ENCODE peak calls at places on chromosomes 5 and 9, in six cellular contexts. B is body of pancreas; V is ovary; R is kidney; W is CD8-positive, alpha-beta memory T cell; T is A549. Q is an unnamed sample. For H3K4me1, the result is how much of the 10 kb centered on the place peaks cover.

GRCh38 chr5:1995491-1995890 is 112.8 kb upstream of the IRX4 start:
- DNase-seq in B (no peak), V (no peak), R (no peak), W (no peak), T (no peak), Q (no peak)

GRCh38 chr5:107380654-107381053 is 290.1 kb downstream of the EFNA5 start:
- DNase-seq in B (no peak), V (no peak), R (no peak), W (no peak), T (peak), Q (no peak)

GRCh38 chr5:103953601-103954382 is 391.2 kb upstream of the NUDT12 start:
- DNase-seq in B (no peak), V (no peak), R (no peak), W (no peak), T (no peak), Q (no peak)

GRCh38 chr9:123225995-123226394 is 42.4 kb downstream of the STRBP start:
- DNase-seq in B (no peak), V (no peak), R (no peak), W (no peak), T (no peak), Q (no peak)

GRCh38 chr5:66744040-66744439 is 147.8 kb downstream of the MAST4 start:
- DNase-seq in B (no peak), V (peak), R (no peak), W (no peak), T (no peak), Q (no peak)

GRCh38 chr5:11912-12311 is 80.1 kb upstream of the PLEKHG4B start:
- DNase-seq in B (no peak), V (no peak), R (no peak), W (no peak), T (peak), Q (no peak)

GRCh38 chr9:134775552-134775951 is 105.1 kb upstream of the FCN2 start:
- DNase-seq in B (no peak), V (no peak), R (no peak), W (no peak), T (no peak), Q (peak)

GRCh38 chr5:177429248-177430045 is 3.0 kb downstream of the GRK6 start:
- DNase-seq in B (peak), V (no peak), R (peak), W (peak), T (no peak), Q (no peak)

GRCh38 chr5:179227196-179227577 is 118.1 kb downstream of the ADAMTS2 start:
- DNase-seq in B (no peak), V (no peak), R (peak), W (no peak), T (no peak), Q (no peak)

GRCh38 chr9:99362317-99362716 is 140.2 kb downstream of the SEC61B start:
- DNase-seq in B (no peak), V (no peak), R (no peak), W (no peak), T (no peak), Q (no peak)

GRCh38 chr9:127683723-127684122 is 23.1 kb upstream of the CFAP157 start:
- DNase-seq in B (no peak), V (no peak), R (no peak), W (no peak), T (no peak), Q (no peak)

GRCh38 chr5:144187699-144188294 is 17.1 kb downstream of the KCTD16 start:
- DNase-seq in B (peak), V (no peak), R (peak), W (peak), T (peak), Q (no peak)

GRCh38 chr5:59169768-59170150 is 586.9 kb downstream of the RAB3C start:
- DNase-seq in B (no peak), V (no peak), R (no peak), W (no peak), T (no peak), Q (no peak)

GRCh38 chr5:83179966-83180365 is 102.6 kb downstream of the XRCC4 start:
- DNase-seq in B (no peak), V (no peak), R (no peak), W (no peak), T (no peak), Q (no peak)

GRCh38 chr9:4371108-4371507 is 71.2 kb upstream of the GLIS3 start:
- DNase-seq in B (no peak), V (no peak), R (no peak), W (no peak), T (peak), Q (no peak)

GRCh38 chr9:131402738-131403492 is 9.0 kb downstream of the PRRC2B start:
- DNase-seq in B (peak), V (peak), R (peak), W (no peak), T (peak), Q (no peak)

GRCh38 chr9:131399972-131400371 is 6.1 kb downstream of the PRRC2B start:
- DNase-seq in B (no peak), V (no peak), R (peak), W (no peak), T (no peak), Q (no peak)

GRCh38 chr9:131403493-131403773 is 9.5 kb downstream of the PRRC2B start:
- DNase-seq in B (no peak), V (no peak), R (no peak), W (no peak), T (no peak), Q (no peak)

GRCh38 chr9:131400627-131401026 is 6.7 kb downstream of the PRRC2B start:
- DNase-seq in B (no peak), V (no peak), R (peak), W (no peak), T (no peak), Q (no peak)

GRCh38 chr9:131402073-131402472 is 8.2 kb downstream of the PRRC2B start:
- DNase-seq in B (no peak), V (no peak), R (no peak), W (no peak), T (peak), Q (no peak)
- H3K4me1 ChIP-seq in B (half or more), V (under half), R (half or more), W (half or more), T (half or more), Q (under half)

DNA sequence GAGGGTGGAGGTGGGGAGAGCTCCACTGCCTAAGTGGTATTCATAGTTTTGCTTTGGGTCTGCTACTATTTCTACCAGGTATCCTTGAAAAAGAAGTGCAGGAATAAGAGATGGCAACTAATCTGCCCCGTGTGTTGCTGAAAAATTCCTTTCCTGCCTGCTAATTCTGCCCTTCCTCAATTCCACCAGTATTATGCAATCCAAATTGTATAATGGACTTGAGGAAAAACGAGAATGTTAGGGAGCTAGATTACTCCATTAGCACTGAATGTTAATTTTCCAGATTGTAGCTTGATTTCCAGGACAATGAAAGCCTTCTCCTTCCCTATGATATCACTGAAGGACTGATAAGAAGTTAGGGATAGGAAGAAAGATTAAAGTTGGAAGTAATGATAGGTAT is 16.9 kb downstream of the ADAM19 start:
- DNase-seq in B (no peak), V (no peak), R (no peak), W (no peak), T (no peak), Q (no peak)
- H3K4me1 ChIP-seq in B (under half), V (under half), R (under half), W (under half), T (under half), Q (under half)

DNA sequence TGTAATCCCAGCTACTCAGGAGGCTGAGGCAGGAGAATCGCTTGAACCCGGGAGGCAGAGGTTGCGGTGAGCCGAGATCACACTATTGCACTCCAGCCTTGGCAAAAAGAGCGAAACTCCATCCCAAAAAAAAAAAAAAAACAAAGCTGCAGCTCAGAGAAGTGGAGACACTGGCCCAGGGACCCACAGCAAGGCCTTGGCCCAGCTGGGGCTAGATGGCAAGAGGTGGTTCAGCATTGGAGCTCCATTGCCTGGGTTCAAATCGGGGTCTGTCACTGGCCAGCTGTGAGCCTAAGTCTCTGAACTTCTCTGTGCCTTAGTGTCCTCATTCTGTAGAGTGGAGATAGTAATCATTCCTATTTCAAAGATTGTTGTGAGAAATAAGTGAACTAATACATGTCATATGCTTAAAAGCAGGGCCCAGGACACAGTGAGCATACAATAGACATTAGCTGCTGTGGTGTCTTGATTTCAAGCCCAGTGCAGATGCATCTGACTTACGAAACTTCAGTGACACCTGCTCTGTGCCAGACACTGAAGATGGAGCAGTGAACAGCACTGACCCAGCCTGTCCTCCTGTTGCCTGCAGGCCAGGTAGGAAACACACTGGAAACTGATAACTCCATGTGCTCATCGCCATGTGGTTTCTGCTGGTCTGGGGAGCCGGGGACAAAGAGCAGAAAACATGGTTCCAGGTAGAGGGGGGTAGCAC is 127.7 kb downstream of the C9orf50 start:
- DNase-seq in B (no peak), V (no peak), R (no peak), W (no peak), T (no peak), Q (no peak)
- H3K4me1 ChIP-seq in B (half or more), V (under half), R (under half), W (under half), T (half or more), Q (half or more)

DNA sequence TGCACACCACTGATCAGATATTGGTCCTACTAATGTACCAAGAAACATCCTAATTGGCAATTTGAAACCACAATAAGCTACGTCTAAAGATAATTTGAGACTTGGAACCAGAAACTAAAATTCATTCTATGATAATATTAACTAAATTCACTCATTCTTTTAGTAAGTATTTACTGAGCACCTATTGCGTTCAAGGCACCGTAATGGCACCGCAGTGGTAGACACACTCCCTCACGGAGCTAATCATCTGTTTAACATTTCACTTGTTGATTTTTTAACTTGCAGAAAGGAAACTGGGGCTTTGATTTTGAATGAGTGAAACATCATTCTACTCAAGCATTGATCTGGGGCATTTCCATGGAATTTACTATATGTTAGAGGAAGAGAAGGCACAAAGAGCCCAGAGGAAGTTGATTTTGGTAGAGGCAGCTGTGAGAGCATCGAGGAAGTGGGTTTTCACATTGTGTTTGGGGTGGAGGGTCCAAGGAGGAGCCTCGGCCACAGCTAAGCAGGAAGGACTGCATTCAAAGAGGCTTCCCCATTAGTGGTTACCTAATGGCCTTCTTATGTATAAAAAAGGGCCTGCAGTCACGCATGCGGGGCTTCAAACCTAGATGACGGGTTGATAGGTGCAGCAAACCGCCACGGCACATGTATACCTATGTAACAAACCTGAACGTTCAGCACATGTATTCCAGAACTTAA is 7.1 kb downstream of the RAPGEF1 start:
- DNase-seq in B (no peak), V (no peak), R (peak), W (peak), T (no peak), Q (no peak)
- H3K4me1 ChIP-seq in B (half or more), V (under half), R (half or more), W (half or more), T (half or more), Q (half or more)

GRCh38 chr9:23644906-23645305 is 181.1 kb downstream of the ELAVL2 start:
- DNase-seq in B (no peak), V (no peak), R (no peak), W (no peak), T (no peak), Q (no peak)
- H3K4me1 ChIP-seq in B (under half), V (under half), R (under half), W (under half), T (under half), Q (under half)

Q was measured in Caco-2.